ENCODE peak calls at places on chromosomes 12 and 14, in six cellular contexts. One of them, this sample, is unnamed.

GRCh38 chr14:104750658-104751057 is 2.3 kb upstream of the SIVA1 start:
- DNase-seq in H1: no peak
- DNase-seq in Panc1: no peak
- DNase-seq in SK-N-SH: no peak
- DNase-seq in GM12878: no peak
- DNase-seq in HepG2: peak; percentile 34
- DNase-seq in this sample: no peak

GRCh38 chr12:6336859-6337744 is 4.8 kb downstream of the TNFRSF1A start:
- DNase-seq in H1: no peak
- DNase-seq in SK-N-SH: no peak
- DNase-seq in Panc1: no peak
- DNase-seq in GM12878: no peak
- DNase-seq in HepG2: no peak
- DNase-seq in this sample: no peak

GRCh38 chr14:100911665-100912316 is 8.3 kb upstream of the RTL1 start:
- DNase-seq in HepG2: no peak
- DNase-seq in Panc1: no peak
- DNase-seq in GM12878: no peak
- DNase-seq in SK-N-SH: no peak
- DNase-seq in H1: no peak
- DNase-seq in this sample: no peak

GRCh38 chr12:105214141-105214540 is 21.8 kb downstream of the APPL2 start:
- DNase-seq in Panc1: no peak
- DNase-seq in H1: no peak
- DNase-seq in SK-N-SH: no peak
- DNase-seq in GM12878: no peak
- DNase-seq in HepG2: no peak
- DNase-seq in this sample: no peak

GRCh38 chr14:35402323-35403084 is 2.0 kb downstream of the NFKBIA start:
- DNase-seq in GM12878: no peak
- DNase-seq in H1: no peak
- DNase-seq in HepG2: no peak
- DNase-seq in Panc1: no peak
- DNase-seq in SK-N-SH: no peak
- DNase-seq in this sample: no peak

GRCh38 chr14:80419769-80420168 is 208.5 kb upstream of the DIO2 start:
- DNase-seq in H1: no peak
- DNase-seq in GM12878: no peak
- DNase-seq in Panc1: no peak
- DNase-seq in SK-N-SH: no peak
- DNase-seq in HepG2: no peak
- DNase-seq in this sample: no peak

GRCh38 chr14:57889245-57889644 is 23.4 kb upstream of the SLC35F4 start:
- DNase-seq in SK-N-SH: no peak
- DNase-seq in HepG2: no peak
- DNase-seq in H1: no peak
- DNase-seq in GM12878: no peak
- DNase-seq in Panc1: no peak
- DNase-seq in this sample: no peak

GRCh38 chr12:19236656-19237055 is 107.1 kb downstream of the PLEKHA5 start:
- DNase-seq in H1: no peak
- DNase-seq in GM12878: no peak
- DNase-seq in Panc1: no peak
- DNase-seq in HepG2: no peak
- DNase-seq in SK-N-SH: no peak
- DNase-seq in this sample: no peak

GRCh38 chr12:50708619-50709018 is 55.3 kb upstream of the ATF1 start:
- DNase-seq in GM12878: no peak
- DNase-seq in SK-N-SH: no peak
- DNase-seq in Panc1: no peak
- DNase-seq in HepG2: no peak
- DNase-seq in H1: no peak
- DNase-seq in this sample: no peak

GRCh38 chr14:23376477-23377200 is at the start of gene CMTM5:
- DNase-seq in H1: no peak
- DNase-seq in Panc1: no peak
- DNase-seq in GM12878: no peak
- DNase-seq in SK-N-SH: no peak
- DNase-seq in HepG2: no peak
- DNase-seq in this sample: no peak

GRCh38 chr14:32414808-32415255 is 85.7 kb downstream of the AKAP6 start:
- DNase-seq in Panc1: no peak
- DNase-seq in SK-N-SH: no peak
- DNase-seq in H1: no peak
- DNase-seq in GM12878: no peak
- DNase-seq in HepG2: no peak
- DNase-seq in this sample: no peak

GRCh38 chr12:46915082-46915481 is 89.3 kb upstream of the SLC38A4 start:
- DNase-seq in GM12878: no peak
- DNase-seq in SK-N-SH: no peak
- DNase-seq in Panc1: no peak
- DNase-seq in HepG2: no peak
- DNase-seq in H1: no peak
- DNase-seq in this sample: no peak

GRCh38 chr12:131041968-131042847 is 88.5 kb downstream of the ADGRD1 start:
- DNase-seq in HepG2: no peak
- DNase-seq in H1: no peak
- DNase-seq in SK-N-SH: no peak
- DNase-seq in Panc1: no peak
- DNase-seq in GM12878: no peak
- DNase-seq in this sample: no peak

GRCh38 chr14:33679461-33680225 is 271.2 kb downstream of the EGLN3 start:
- DNase-seq in Panc1: no peak
- DNase-seq in H1: no peak
- DNase-seq in SK-N-SH: no peak
- DNase-seq in GM12878: no peak
- DNase-seq in HepG2: no peak
- DNase-seq in this sample: no peak

GRCh38 chr12:116159175-116159574 is 118.3 kb downstream of the MED13L start:
- DNase-seq in HepG2: peak; percentile 45
- DNase-seq in GM12878: no peak
- DNase-seq in H1: no peak
- DNase-seq in Panc1: no peak
- DNase-seq in SK-N-SH: no peak
- DNase-seq in this sample: no peak

GRCh38 chr12:49227701-49228100 is 37.2 kb upstream of the TUBA1C start:
- DNase-seq in H1: no peak
- DNase-seq in Panc1: no peak
- DNase-seq in SK-N-SH: no peak
- DNase-seq in GM12878: no peak
- DNase-seq in HepG2: no peak
- DNase-seq in this sample: no peak

GRCh38 chr12:14910090-14910915 is 24.6 kb upstream of the MGP start:
- DNase-seq in Panc1: no peak
- DNase-seq in H1: no peak
- DNase-seq in HepG2: no peak
- DNase-seq in GM12878: no peak
- DNase-seq in SK-N-SH: no peak
- DNase-seq in this sample: peak; percentile 55

GRCh38 chr12:104197264-104197663 is 18.3 kb upstream of the TXNRD1 start:
- DNase-seq in SK-N-SH: no peak
- DNase-seq in H1: no peak
- DNase-seq in Panc1: no peak
- DNase-seq in HepG2: no peak
- DNase-seq in GM12878: no peak
- DNase-seq in this sample: no peak

GRCh38 chr12:112837629-112838191 is 46.2 kb downstream of the RPH3A start:
- DNase-seq in H1: no peak
- DNase-seq in Panc1: no peak
- DNase-seq in SK-N-SH: no peak
- DNase-seq in GM12878: no peak
- DNase-seq in HepG2: peak; percentile 14
- DNase-seq in this sample: no peak

GRCh38 chr14:101070540-101071492 is 167.3 kb upstream of the RTL1 start:
- DNase-seq in SK-N-SH: peak; percentile 27
- DNase-seq in HepG2: no peak
- DNase-seq in H1: no peak
- DNase-seq in GM12878: no peak
- DNase-seq in Panc1: no peak
- DNase-seq in this sample: no peak

GRCh38 chr12:52812749-52813148 is 1.2 kb downstream of the KRT4 start:
- DNase-seq in GM12878: no peak
- DNase-seq in Panc1: no peak
- DNase-seq in SK-N-SH: no peak
- DNase-seq in H1: no peak
- DNase-seq in HepG2: no peak
- DNase-seq in this sample: no peak

GRCh38 chr14:36477266-36477665 is 42.8 kb downstream of the NKX2-1 start:
- DNase-seq in GM12878: no peak
- DNase-seq in Panc1: no peak
- DNase-seq in H1: no peak
- DNase-seq in SK-N-SH: no peak
- DNase-seq in HepG2: no peak
- DNase-seq in this sample: no peak

GRCh38 chr14:28765169-28765906 is 1.2 kb upstream of the FOXG1 start:
- DNase-seq in GM12878: no peak
- DNase-seq in SK-N-SH: no peak
- DNase-seq in HepG2: no peak
- DNase-seq in H1: no peak
- DNase-seq in Panc1: no peak
- DNase-seq in this sample: no peak

GRCh38 chr12:9244894-9245293 is 36.7 kb upstream of the PZP start:
- DNase-seq in HepG2: peak; percentile 1
- DNase-seq in H1: no peak
- DNase-seq in Panc1: no peak
- DNase-seq in SK-N-SH: no peak
- DNase-seq in GM12878: peak; percentile 24
- DNase-seq in this sample: no peak

GRCh38 chr14:91270188-91270587 is 25.7 kb upstream of the GPR68 start:
- DNase-seq in SK-N-SH: no peak
- DNase-seq in Panc1: no peak
- DNase-seq in H1: no peak
- DNase-seq in HepG2: no peak
- DNase-seq in GM12878: no peak
- DNase-seq in this sample: no peak

GRCh38 chr14:102295301-102295700 is 9.7 kb downstream of the MOK start:
- DNase-seq in SK-N-SH: peak; percentile 50
- DNase-seq in GM12878: no peak
- DNase-seq in Panc1: no peak
- DNase-seq in HepG2: no peak
- DNase-seq in H1: no peak
- DNase-seq in this sample: no peak
- TF ChIP-seq SIN3A in SK-N-SH: no peak
- TF ChIP-seq SIN3A in GM12878: no peak
- TF ChIP-seq SIN3A in Panc1: no peak
- TF ChIP-seq SIN3A in HepG2: no peak
- TF ChIP-seq SIN3A in H1: no peak
- TF ChIP-seq SIN3A in this sample: no peak

GRCh38 chr12:12072064-12072760 is 1.5 kb downstream of the BCL2L14 start:
- DNase-seq in HepG2: peak; percentile 38
- DNase-seq in H1: no peak
- DNase-seq in SK-N-SH: no peak
- DNase-seq in Panc1: no peak
- DNase-seq in GM12878: peak; percentile 12
- DNase-seq in this sample: no peak
- TF ChIP-seq SIN3A in HepG2: no peak
- TF ChIP-seq SIN3A in H1: no peak
- TF ChIP-seq SIN3A in SK-N-SH: no peak
- TF ChIP-seq SIN3A in Panc1: no peak
- TF ChIP-seq SIN3A in GM12878: no peak
- TF ChIP-seq SIN3A in this sample: no peak

GRCh38 chr12:108784270-108784669 is 53.0 kb upstream of the CORO1C start:
- DNase-seq in Panc1: no peak
- DNase-seq in H1: no peak
- DNase-seq in SK-N-SH: no peak
- DNase-seq in GM12878: no peak
- DNase-seq in HepG2: no peak
- DNase-seq in this sample: no peak

GRCh38 chr12:108782971-108783370 is 51.7 kb upstream of the CORO1C start:
- DNase-seq in H1: no peak
- DNase-seq in HepG2: no peak
- DNase-seq in SK-N-SH: no peak
- DNase-seq in GM12878: no peak
- DNase-seq in Panc1: no peak
- DNase-seq in this sample: no peak

GRCh38 chr12:108779998-108780688 is 48.8 kb upstream of the CORO1C start:
- DNase-seq in GM12878: no peak
- DNase-seq in HepG2: no peak
- DNase-seq in H1: no peak
- DNase-seq in SK-N-SH: no peak
- DNase-seq in Panc1: no peak
- DNase-seq in this sample: no peak

GRCh38 chr12:108786450-108786849 is 55.1 kb upstream of the CORO1C start:
- DNase-seq in SK-N-SH: no peak
- DNase-seq in GM12878: no peak
- DNase-seq in Panc1: no peak
- DNase-seq in HepG2: no peak
- DNase-seq in H1: no peak
- DNase-seq in this sample: no peak

DNA sequence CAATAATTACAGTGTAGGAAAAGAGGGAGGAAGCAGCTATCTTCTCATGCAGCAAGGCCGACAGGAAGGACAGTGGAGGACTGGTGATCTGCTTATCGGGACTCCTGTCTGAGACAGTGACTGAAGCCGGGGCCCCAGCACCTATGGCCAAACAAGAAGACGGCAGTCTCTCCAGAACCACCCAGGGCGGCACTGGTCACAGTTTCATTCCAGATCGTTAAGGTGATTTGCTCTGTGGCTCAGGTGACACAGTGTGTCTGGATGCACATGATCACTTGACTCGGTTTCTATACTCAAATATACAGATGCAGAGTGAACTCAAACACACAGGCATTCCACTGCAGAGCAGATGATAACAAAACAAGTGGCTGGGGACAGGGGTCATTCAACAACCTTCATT is 52.1 kb upstream of the CORO1C start:
- DNase-seq in Panc1: no peak
- DNase-seq in GM12878: no peak
- DNase-seq in SK-N-SH: no peak
- DNase-seq in HepG2: no peak
- DNase-seq in H1: no peak
- DNase-seq in this sample: no peak
- TF ChIP-seq SIN3A in Panc1: no peak
- TF ChIP-seq SIN3A in GM12878: no peak
- TF ChIP-seq SIN3A in SK-N-SH: no peak
- TF ChIP-seq SIN3A in HepG2: no peak
- TF ChIP-seq SIN3A in H1: no peak
- TF ChIP-seq SIN3A in this sample: no peak

GRCh38 chr12:236445-236844 is 22.5 kb upstream of the SLC6A12 start:
- DNase-seq in Panc1: no peak
- DNase-seq in SK-N-SH: no peak
- DNase-seq in GM12878: no peak
- DNase-seq in H1: no peak
- DNase-seq in HepG2: no peak
- DNase-seq in this sample: no peak

GRCh38 chr12:232731-233614 is 19.0 kb upstream of the SLC6A12 start:
- DNase-seq in SK-N-SH: no peak
- DNase-seq in H1: no peak
- DNase-seq in Panc1: no peak
- DNase-seq in GM12878: no peak
- DNase-seq in HepG2: no peak
- DNase-seq in this sample: no peak

GRCh38 chr12:237026-237815 is 23.3 kb upstream of the SLC6A12 start:
- DNase-seq in GM12878: no peak
- DNase-seq in HepG2: peak; percentile 66
- DNase-seq in H1: no peak
- DNase-seq in Panc1: no peak
- DNase-seq in SK-N-SH: no peak
- DNase-seq in this sample: no peak

GRCh38 chr12:233615-233968 is 19.6 kb upstream of the SLC6A12 start:
- DNase-seq in H1: no peak
- DNase-seq in SK-N-SH: no peak
- DNase-seq in HepG2: no peak
- DNase-seq in Panc1: no peak
- DNase-seq in GM12878: no peak
- DNase-seq in this sample: no peak

GRCh38 chr12:234891-235415 is 21.0 kb upstream of the SLC6A12 start:
- DNase-seq in HepG2: no peak
- DNase-seq in Panc1: no peak
- DNase-seq in SK-N-SH: no peak
- DNase-seq in H1: no peak
- DNase-seq in GM12878: no peak
- DNase-seq in this sample: no peak
- TF ChIP-seq SIN3A in HepG2: no peak
- TF ChIP-seq SIN3A in Panc1: no peak
- TF ChIP-seq SIN3A in SK-N-SH: no peak
- TF ChIP-seq SIN3A in H1: no peak
- TF ChIP-seq SIN3A in GM12878: no peak
- TF ChIP-seq SIN3A in this sample: no peak

This sample was measured in HCT116.